ENCODE peak calls at places on chromosomes 3 and 15, in four cellular contexts. S is activated T-cell treated with anti-CD3 and anti-CD28 coated beads for 24 hours, P is T1000, U is skeletal muscle cell. Q is an unnamed sample.

GRCh38 chr3:182794455-182794773 is 1.1 kb downstream of the ATP11B start:
- DNase-seq in S (no peak), P (no peak), U (no peak), Q (no peak)

GRCh38 chr3:9695322-9695721 is 8.3 kb upstream of the CPNE9 start:
- DNase-seq in S (no peak), U (no peak), P (no peak), Q (no peak)

GRCh38 chr3:170602556-170602955 is 16.7 kb upstream of the SLC7A14 start:
- DNase-seq in U (no peak), S (no peak), P (no peak), Q (no peak)

GRCh38 chr3:42680256-42680655 is 5.1 kb upstream of the KLHL40 start:
- DNase-seq in P (no peak), U (peak; percentile 19), S (no peak), Q (peak; percentile 23)

GRCh38 chr15:43795197-43795596 is 3.1 kb downstream of the SERF2 start:
- DNase-seq in P (no peak), U (no peak), S (no peak), Q (no peak)

GRCh38 chr15:85141601-85142185 is 160.0 kb downstream of the PDE8A start:
- DNase-seq in P (no peak), U (no peak), S (no peak), Q (no peak)

GRCh38 chr15:82086243-82086995 is 40.6 kb upstream of the MEX3B start:
- DNase-seq in U (no peak), S (no peak), P (no peak), Q (no peak)

GRCh38 chr3:144549161-144549560 is 577.5 kb downstream of the DIPK2A start:
- DNase-seq in P (no peak), S (no peak), U (no peak), Q (no peak)

GRCh38 chr15:52360229-52361203 is 64.9 kb upstream of the MYO5C start:
- DNase-seq in P (no peak), U (no peak), S (no peak), Q (no peak)

GRCh38 chr3:150299221-150299620 is 108.9 kb upstream of the TSC22D2 start:
- DNase-seq in S (no peak), U (no peak), P (no peak), Q (no peak)

GRCh38 chr3:62073038-62073437 is 300.3 kb downstream of the FEZF2 start:
- DNase-seq in S (no peak), U (no peak), P (no peak), Q (no peak)

GRCh38 chr3:167662919-167663400 is 9.2 kb upstream of the WDR49 start:
- DNase-seq in P (no peak), U (no peak), S (no peak), Q (no peak)

GRCh38 chr3:119891944-119892721 is 110.2 kb downstream of the NR1I2 start:
- DNase-seq in S (peak; percentile 22), P (no peak), U (peak; percentile 28), Q (peak; percentile 46)

GRCh38 chr3:36891651-36892268 is 53.1 kb downstream of the TRANK1 start:
- DNase-seq in U (no peak), P (no peak), S (no peak), Q (no peak)

GRCh38 chr15:101489633-101490407 is at the start of gene PCSK6:
- DNase-seq in U (no peak), P (no peak), S (no peak), Q (no peak)

GRCh38 chr3:112767177-112767576 is 79.5 kb downstream of the CD200R1L start:
- DNase-seq in U (peak; percentile 21), S (no peak), P (no peak), Q (no peak)

GRCh38 chr3:104360038-104360437 is 1006.7 kb upstream of the ALCAM start:
- DNase-seq in U (no peak), P (no peak), S (no peak), Q (no peak)

GRCh38 chr15:43509923-43510229 is 7.5 kb upstream of the MAP1A start:
- DNase-seq in P (no peak), U (no peak), S (no peak), Q (no peak)

GRCh38 chr3:33030802-33031201 is 66.1 kb downstream of the GLB1 start:
- DNase-seq in S (no peak), P (no peak), U (no peak), Q (no peak)

GRCh38 chr3:139745831-139746230 is 68.1 kb upstream of the NMNAT3 start:
- DNase-seq in S (no peak), P (no peak), U (peak; percentile 38), Q (no peak)

GRCh38 chr3:120559228-120560061 is 36.7 kb upstream of the NDUFB4 start:
- DNase-seq in U (no peak), S (no peak), P (peak; percentile 23), Q (peak; percentile 13)

GRCh38 chr15:67542192-67542461 is 376 bp upstream of the MAP2K5 start:
- DNase-seq in S (no peak), P (no peak), U (no peak), Q (no peak)

GRCh38 chr3:196774191-196774820 is 34.6 kb downstream of the PAK2 start:
- DNase-seq in U (no peak), P (no peak), S (no peak), Q (no peak)

GRCh38 chr15:26644948-26645347 is 127.9 kb downstream of the GABRB3 start:
- DNase-seq in U (no peak), P (no peak), S (no peak), Q (no peak)

Q was measured in AG09309.